ENCODE peak calls at places on chromosomes 12 and 14, in eight cellular contexts. I, J, Z, G, F, B, Y and X are unnamed samples.

GRCh38 chr14:99650189-99650588 is 5.3 kb downstream of the HHIPL1 start:
- DNase-seq in I (no peak), J (no peak), Z (no peak), G (no peak), F (no peak), B (no peak), Y (no peak), X (no peak)

GRCh38 chr14:50520947-50521815 is 11.2 kb downstream of the MAP4K5 start:
- DNase-seq in I (no peak), J (no peak), Z (peak), G (peak), F (peak), B (peak), Y (no peak), X (no peak)

GRCh38 chr12:7642876-7643309 is 22.8 kb downstream of the APOBEC1 start:
- DNase-seq in I (peak), J (no peak), Z (no peak), G (peak), F (peak), B (peak), Y (no peak), X (no peak)

GRCh38 chr12:98532687-98533304 is 17.4 kb downstream of the TMPO start:
- DNase-seq in I (peak), J (no peak), Z (no peak), G (peak), F (peak), B (peak), Y (no peak), X (no peak)

GRCh38 chr12:122836027-122836921 is 1.0 kb downstream of the HIP1R start:
- DNase-seq in I (peak), J (no peak), Z (no peak), G (peak), F (no peak), B (peak), Y (peak), X (peak)

GRCh38 chr12:104064842-104065441 is 611 bp downstream of the HCFC2 start:
- DNase-seq in I (peak), J (no peak), Z (no peak), G (no peak), F (peak), B (peak), Y (no peak), X (no peak)

GRCh38 chr14:65881642-65882041 is 469.1 kb downstream of the FUT8 start:
- DNase-seq in I (no peak), J (no peak), Z (no peak), G (no peak), F (no peak), B (no peak), Y (no peak), X (no peak)

GRCh38 chr14:90556050-90556477 is 159.2 kb downstream of the CALM1 start:
- DNase-seq in I (no peak), J (no peak), Z (no peak), G (no peak), F (no peak), B (no peak), Y (no peak), X (peak)

GRCh38 chr12:123140675-123141614 is 9.9 kb downstream of the PITPNM2 start:
- DNase-seq in I (no peak), J (no peak), Z (no peak), G (no peak), F (no peak), B (no peak), Y (no peak), X (no peak)

GRCh38 chr12:115404761-115405470 is 720.9 kb upstream of the TBX3 start:
- DNase-seq in I (no peak), J (no peak), Z (peak), G (no peak), F (peak), B (peak), Y (no peak), X (no peak)